ENCODE peak calls at places on chromosomes 1 and 21, in four cellular contexts. M is neuronal stem cell, Q is left ventricle myocardium inferior, J is small intestine. X is an unnamed sample.

GRCh38 chr1:154866995-154867795 is 2.9 kb downstream of the KCNN3 start:
- DNase-seq in M (no peak), Q (no peak), J (no peak), X (no peak)

GRCh38 chr1:172117800-172118199 is 276.5 kb downstream of the DNM3 start:
- DNase-seq in M (no peak), Q (no peak), J (peak), X (no peak)

GRCh38 chr1:53134042-53134485 is 8.4 kb downstream of the SLC1A7 start:
- DNase-seq in M (no peak), Q (no peak), J (no peak), X (no peak)

GRCh38 chr1:38360807-38361206 is 314.2 kb upstream of the POU3F1 start:
- DNase-seq in M (no peak), Q (no peak), J (no peak), X (no peak)

GRCh38 chr1:211610779-211611556 is 32.0 kb upstream of the SLC30A1 start:
- DNase-seq in M (no peak), Q (peak), J (no peak), X (no peak)

GRCh38 chr1:78286686-78287085 is 204.1 kb upstream of the PTGFR start:
- DNase-seq in M (no peak), Q (no peak), J (no peak), X (no peak)

GRCh38 chr1:173758980-173759379 is 44.2 kb downstream of the KLHL20 start:
- DNase-seq in M (no peak), Q (no peak), J (no peak), X (no peak)

GRCh38 chr21:44766014-44766817 is 35.4 kb downstream of the UBE2G2 start:
- DNase-seq in M (no peak), Q (no peak), J (no peak), X (no peak)

GRCh38 chr1:33342041-33342723 is 21.3 kb upstream of the A3GALT2 start:
- DNase-seq in M (peak), Q (peak), J (peak), X (no peak)

DNA sequence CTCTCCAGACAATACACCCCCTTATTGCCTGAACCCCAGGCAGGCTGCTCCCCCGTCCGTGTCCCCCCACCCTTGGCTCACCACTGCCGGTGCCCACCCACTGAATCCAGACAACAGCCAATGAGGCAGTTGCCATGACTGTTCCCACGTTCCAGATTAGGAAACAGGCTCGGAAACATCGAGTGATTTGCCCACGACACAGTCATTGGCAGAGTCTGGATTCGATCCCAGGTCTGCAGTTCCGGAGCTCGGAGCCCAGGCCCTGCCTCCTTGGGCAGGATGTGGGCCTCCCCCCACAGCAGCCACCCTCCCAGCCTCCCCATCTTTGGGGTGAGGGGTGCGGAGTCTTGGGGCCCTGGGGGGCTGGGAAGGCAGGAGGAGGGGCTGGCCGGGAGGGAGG is 20.3 kb upstream of the CLSTN1 start:
- DNase-seq in M (no peak), Q (no peak), J (no peak), X (no peak)
- H3K27ac ChIP-seq in M (no peak), Q (peak), J (no peak), X (no peak)

GRCh38 chr1:223712856-223713494 is 636 bp downstream of the CAPN2 start:
- DNase-seq in M (no peak), Q (peak), J (peak), X (no peak)
- H3K27ac ChIP-seq in M (no peak), Q (peak), J (peak), X (peak)

GRCh38 chr1:109274533-109275476 is 8.1 kb downstream of the PSRC1 start:
- DNase-seq in M (no peak), Q (peak), J (peak), X (no peak)
- H3K27ac ChIP-seq in M (no peak), Q (no peak), J (no peak), X (no peak)

DNA sequence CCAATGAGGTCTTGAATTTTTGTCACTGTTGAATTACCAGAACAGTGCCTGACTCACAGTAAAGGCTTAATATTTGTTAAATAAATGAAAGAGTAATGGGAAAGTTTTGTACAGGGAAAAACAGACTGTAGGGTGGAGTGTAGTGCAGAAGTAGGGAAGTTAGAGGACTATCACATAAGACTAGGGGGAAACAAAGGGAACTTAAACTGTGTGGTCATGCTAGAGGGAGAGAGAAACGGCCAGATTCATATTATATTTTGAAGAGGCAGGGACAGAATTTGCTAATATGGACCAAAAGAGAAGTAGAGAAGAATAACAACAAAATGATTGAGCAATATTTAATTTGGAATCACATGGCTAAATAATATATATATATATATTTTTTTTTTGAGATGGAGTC is 14.8 kb downstream of the CTSK start:
- DNase-seq in M (no peak), Q (no peak), J (no peak), X (no peak)
- H3K27ac ChIP-seq in M (no peak), Q (no peak), J (no peak), X (no peak)